ENCODE peak calls at places on chromosome 11, in ten cellular contexts. One of them, this sample, is unnamed.

GRCh38 chr11:110022548-110022947 is 70.6 kb upstream of the ZC3H12C start:
- DNase-seq in MCF 10A: peak
- DNase-seq in breast epithelium: no peak
- DNase-seq in psoas muscle: no peak
- DNase-seq in adrenal gland: no peak
- DNase-seq in mucosa of descending colon: no peak
- DNase-seq in spleen: no peak
- DNase-seq in H1: no peak
- DNase-seq in AG09309: peak
- DNase-seq in left ventricle myocardium inferior: no peak
- DNase-seq in this sample: no peak

GRCh38 chr11:34250732-34251639 is 106.8 kb downstream of the ABTB2 start:
- DNase-seq in H1: no peak
- DNase-seq in left ventricle myocardium inferior: peak
- DNase-seq in spleen: peak
- DNase-seq in breast epithelium: no peak
- DNase-seq in mucosa of descending colon: peak
- DNase-seq in AG09309: no peak
- DNase-seq in MCF 10A: peak
- DNase-seq in adrenal gland: no peak
- DNase-seq in psoas muscle: peak
- DNase-seq in this sample: peak

GRCh38 chr11:122215244-122215992 is 99.4 kb upstream of the BLID start:
- DNase-seq in MCF 10A: peak
- DNase-seq in mucosa of descending colon: peak
- DNase-seq in psoas muscle: peak
- DNase-seq in adrenal gland: peak
- DNase-seq in spleen: peak
- DNase-seq in H1: peak
- DNase-seq in breast epithelium: no peak
- DNase-seq in AG09309: peak
- DNase-seq in left ventricle myocardium inferior: peak
- DNase-seq in this sample: peak

GRCh38 chr11:37371346-37371970 is 773.4 kb upstream of the RAG2 start:
- DNase-seq in left ventricle myocardium inferior: no peak
- DNase-seq in H1: no peak
- DNase-seq in AG09309: no peak
- DNase-seq in psoas muscle: no peak
- DNase-seq in spleen: no peak
- DNase-seq in breast epithelium: no peak
- DNase-seq in adrenal gland: no peak
- DNase-seq in MCF 10A: peak
- DNase-seq in mucosa of descending colon: no peak
- DNase-seq in this sample: no peak

GRCh38 chr11:36363361-36364272 is 67.5 kb downstream of the PRR5L start:
- DNase-seq in breast epithelium: no peak
- DNase-seq in spleen: no peak
- DNase-seq in psoas muscle: no peak
- DNase-seq in mucosa of descending colon: no peak
- DNase-seq in adrenal gland: no peak
- DNase-seq in AG09309: no peak
- DNase-seq in left ventricle myocardium inferior: no peak
- DNase-seq in MCF 10A: no peak
- DNase-seq in H1: peak
- DNase-seq in this sample: no peak

GRCh38 chr11:70538641-70539359 is 140.5 kb downstream of the CTTN start:
- DNase-seq in mucosa of descending colon: peak
- DNase-seq in spleen: peak
- DNase-seq in AG09309: no peak
- DNase-seq in breast epithelium: no peak
- DNase-seq in MCF 10A: no peak
- DNase-seq in left ventricle myocardium inferior: no peak
- DNase-seq in H1: no peak
- DNase-seq in adrenal gland: no peak
- DNase-seq in psoas muscle: peak
- DNase-seq in this sample: no peak

GRCh38 chr11:8459711-8460399 is 134.2 kb downstream of the STK33 start:
- DNase-seq in MCF 10A: no peak
- DNase-seq in psoas muscle: no peak
- DNase-seq in H1: no peak
- DNase-seq in AG09309: no peak
- DNase-seq in mucosa of descending colon: no peak
- DNase-seq in adrenal gland: no peak
- DNase-seq in spleen: no peak
- DNase-seq in breast epithelium: no peak
- DNase-seq in left ventricle myocardium inferior: no peak
- DNase-seq in this sample: no peak

GRCh38 chr11:100578966-100579365 is 108.1 kb upstream of the ARHGAP42 start:
- DNase-seq in adrenal gland: peak
- DNase-seq in mucosa of descending colon: no peak
- DNase-seq in breast epithelium: no peak
- DNase-seq in AG09309: no peak
- DNase-seq in left ventricle myocardium inferior: no peak
- DNase-seq in spleen: no peak
- DNase-seq in MCF 10A: peak
- DNase-seq in psoas muscle: no peak
- DNase-seq in H1: no peak
- DNase-seq in this sample: no peak

GRCh38 chr11:64856382-64857227 is 12.2 kb upstream of the CDC42BPG start:
- DNase-seq in left ventricle myocardium inferior: no peak
- DNase-seq in mucosa of descending colon: peak
- DNase-seq in spleen: no peak
- DNase-seq in MCF 10A: peak
- DNase-seq in breast epithelium: peak
- DNase-seq in H1: no peak
- DNase-seq in psoas muscle: peak
- DNase-seq in AG09309: no peak
- DNase-seq in adrenal gland: peak
- DNase-seq in this sample: peak

GRCh38 chr11:34149786-34150185 is 44.4 kb downstream of the NAT10 start:
- DNase-seq in AG09309: no peak
- DNase-seq in adrenal gland: no peak
- DNase-seq in breast epithelium: no peak
- DNase-seq in psoas muscle: peak
- DNase-seq in mucosa of descending colon: no peak
- DNase-seq in left ventricle myocardium inferior: no peak
- DNase-seq in spleen: no peak
- DNase-seq in H1: peak
- DNase-seq in MCF 10A: no peak
- DNase-seq in this sample: no peak

GRCh38 chr11:70541176-70541575 is 142.8 kb downstream of the CTTN start:
- DNase-seq in H1: no peak
- DNase-seq in breast epithelium: no peak
- DNase-seq in spleen: peak
- DNase-seq in left ventricle myocardium inferior: no peak
- DNase-seq in MCF 10A: no peak
- DNase-seq in mucosa of descending colon: peak
- DNase-seq in psoas muscle: no peak
- DNase-seq in AG09309: no peak
- DNase-seq in adrenal gland: no peak
- DNase-seq in this sample: no peak

GRCh38 chr11:31786996-31787685 is 24.0 kb downstream of the PAX6 start:
- DNase-seq in H1: no peak
- DNase-seq in mucosa of descending colon: no peak
- DNase-seq in breast epithelium: no peak
- DNase-seq in left ventricle myocardium inferior: no peak
- DNase-seq in spleen: no peak
- DNase-seq in AG09309: no peak
- DNase-seq in adrenal gland: no peak
- DNase-seq in MCF 10A: no peak
- DNase-seq in psoas muscle: no peak
- DNase-seq in this sample: no peak

GRCh38 chr11:5280582-5281102 is 10.9 kb upstream of the HBE1 start:
- DNase-seq in AG09309: peak
- DNase-seq in adrenal gland: peak
- DNase-seq in left ventricle myocardium inferior: peak
- DNase-seq in breast epithelium: no peak
- DNase-seq in spleen: no peak
- DNase-seq in psoas muscle: peak
- DNase-seq in H1: no peak
- DNase-seq in MCF 10A: peak
- DNase-seq in mucosa of descending colon: no peak
- DNase-seq in this sample: peak

GRCh38 chr11:128589998-128590397 is 2.6 kb upstream of the ETS1 start:
- DNase-seq in mucosa of descending colon: no peak
- DNase-seq in MCF 10A: no peak
- DNase-seq in breast epithelium: no peak
- DNase-seq in adrenal gland: no peak
- DNase-seq in left ventricle myocardium inferior: no peak
- DNase-seq in H1: no peak
- DNase-seq in AG09309: no peak
- DNase-seq in psoas muscle: no peak
- DNase-seq in spleen: no peak
- DNase-seq in this sample: no peak

DNA sequence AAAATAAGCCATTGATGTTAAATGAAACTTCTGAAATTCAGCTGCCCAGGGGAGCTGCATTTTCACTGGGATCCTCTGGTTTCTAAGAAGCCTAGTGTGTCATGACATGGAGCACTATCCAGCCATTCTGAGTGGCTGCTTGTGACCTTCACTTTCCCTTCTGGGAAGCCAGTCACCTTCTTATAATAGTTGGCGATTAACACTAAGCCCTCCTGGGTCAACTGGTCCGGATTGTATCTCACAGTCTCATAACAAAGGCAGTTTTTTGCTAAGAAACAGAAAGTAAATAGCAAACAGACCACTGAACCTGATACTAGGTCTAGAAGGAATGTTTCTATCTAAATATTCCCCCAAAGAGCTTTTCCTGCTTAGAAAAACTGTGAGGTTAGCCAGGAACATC is 7.9 kb downstream of the CSRP3 start:
- DNase-seq in adrenal gland: no peak
- DNase-seq in MCF 10A: no peak
- DNase-seq in AG09309: no peak
- DNase-seq in mucosa of descending colon: no peak
- DNase-seq in spleen: no peak
- DNase-seq in breast epithelium: no peak
- DNase-seq in psoas muscle: no peak
- DNase-seq in H1: no peak
- DNase-seq in left ventricle myocardium inferior: no peak
- DNase-seq in this sample: no peak
- TF ChIP-seq CTCF in adrenal gland: no peak
- TF ChIP-seq CTCF in MCF 10A: no peak
- TF ChIP-seq CTCF in AG09309: no peak
- TF ChIP-seq CTCF in mucosa of descending colon: no peak
- TF ChIP-seq CTCF in spleen: no peak
- TF ChIP-seq CTCF in breast epithelium: no peak
- TF ChIP-seq CTCF in psoas muscle: no peak
- TF ChIP-seq CTCF in H1: no peak
- TF ChIP-seq CTCF in left ventricle myocardium inferior: no peak
- TF ChIP-seq CTCF in this sample: no peak

GRCh38 chr11:130211781-130212401 is 52.3 kb downstream of the ST14 start:
- DNase-seq in left ventricle myocardium inferior: no peak
- DNase-seq in H1: peak
- DNase-seq in breast epithelium: peak
- DNase-seq in AG09309: no peak
- DNase-seq in MCF 10A: no peak
- DNase-seq in mucosa of descending colon: no peak
- DNase-seq in spleen: peak
- DNase-seq in adrenal gland: peak
- DNase-seq in psoas muscle: no peak
- DNase-seq in this sample: no peak
- TF ChIP-seq CTCF in left ventricle myocardium inferior: no peak
- TF ChIP-seq CTCF in H1: no peak
- TF ChIP-seq CTCF in breast epithelium: no peak
- TF ChIP-seq CTCF in AG09309: no peak
- TF ChIP-seq CTCF in MCF 10A: no peak
- TF ChIP-seq CTCF in mucosa of descending colon: no peak
- TF ChIP-seq CTCF in spleen: no peak
- TF ChIP-seq CTCF in adrenal gland: no peak
- TF ChIP-seq CTCF in psoas muscle: no peak
- TF ChIP-seq CTCF in this sample: no peak

DNA sequence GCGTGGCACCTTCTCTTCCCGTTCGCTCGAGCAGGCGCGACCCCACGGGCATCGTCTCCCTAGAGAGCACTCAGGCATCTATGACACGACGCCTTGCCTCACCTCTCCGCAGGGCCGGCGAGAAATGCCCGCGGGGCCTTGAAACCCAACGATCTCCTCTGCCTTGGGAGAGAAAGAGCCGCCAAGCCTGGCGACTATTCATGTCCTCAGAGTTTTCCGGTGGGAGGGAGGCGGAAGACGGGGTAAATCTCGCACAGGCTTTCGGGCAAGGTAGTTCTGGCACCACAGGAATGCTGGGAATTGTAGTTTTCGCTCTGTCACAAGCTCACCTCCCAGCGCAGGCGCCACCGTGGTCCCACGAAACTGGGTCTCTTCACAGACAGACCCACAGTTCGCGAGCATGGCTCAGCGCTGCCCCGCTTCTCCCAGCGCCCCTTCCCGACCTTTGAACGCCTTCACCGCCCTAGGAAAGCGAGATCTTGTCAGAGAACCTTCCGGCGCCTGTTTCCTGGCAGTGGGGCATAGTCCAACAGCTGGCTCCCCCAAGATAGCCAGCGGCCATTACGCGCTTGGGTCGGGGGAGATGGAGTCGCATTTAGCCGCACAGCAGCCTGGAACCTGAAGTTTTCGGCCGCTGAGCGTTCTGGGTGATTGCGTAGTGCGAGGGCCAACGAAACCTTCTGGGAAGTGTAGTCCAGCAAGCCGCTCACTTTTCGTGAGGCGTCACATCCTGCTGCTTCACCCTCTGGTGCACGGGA is at the start of gene CCDC90B:
- DNase-seq in spleen: peak
- DNase-seq in psoas muscle: peak
- DNase-seq in left ventricle myocardium inferior: peak
- DNase-seq in breast epithelium: peak
- DNase-seq in mucosa of descending colon: peak
- DNase-seq in AG09309: peak
- DNase-seq in adrenal gland: peak
- DNase-seq in H1: peak
- DNase-seq in MCF 10A: peak
- DNase-seq in this sample: peak
- TF ChIP-seq CTCF in spleen: no peak
- TF ChIP-seq CTCF in psoas muscle: no peak
- TF ChIP-seq CTCF in left ventricle myocardium inferior: no peak
- TF ChIP-seq CTCF in breast epithelium: no peak
- TF ChIP-seq CTCF in mucosa of descending colon: no peak
- TF ChIP-seq CTCF in AG09309: peak
- TF ChIP-seq CTCF in adrenal gland: no peak
- TF ChIP-seq CTCF in H1: peak
- TF ChIP-seq CTCF in MCF 10A: peak
- TF ChIP-seq CTCF in this sample: no peak

DNA sequence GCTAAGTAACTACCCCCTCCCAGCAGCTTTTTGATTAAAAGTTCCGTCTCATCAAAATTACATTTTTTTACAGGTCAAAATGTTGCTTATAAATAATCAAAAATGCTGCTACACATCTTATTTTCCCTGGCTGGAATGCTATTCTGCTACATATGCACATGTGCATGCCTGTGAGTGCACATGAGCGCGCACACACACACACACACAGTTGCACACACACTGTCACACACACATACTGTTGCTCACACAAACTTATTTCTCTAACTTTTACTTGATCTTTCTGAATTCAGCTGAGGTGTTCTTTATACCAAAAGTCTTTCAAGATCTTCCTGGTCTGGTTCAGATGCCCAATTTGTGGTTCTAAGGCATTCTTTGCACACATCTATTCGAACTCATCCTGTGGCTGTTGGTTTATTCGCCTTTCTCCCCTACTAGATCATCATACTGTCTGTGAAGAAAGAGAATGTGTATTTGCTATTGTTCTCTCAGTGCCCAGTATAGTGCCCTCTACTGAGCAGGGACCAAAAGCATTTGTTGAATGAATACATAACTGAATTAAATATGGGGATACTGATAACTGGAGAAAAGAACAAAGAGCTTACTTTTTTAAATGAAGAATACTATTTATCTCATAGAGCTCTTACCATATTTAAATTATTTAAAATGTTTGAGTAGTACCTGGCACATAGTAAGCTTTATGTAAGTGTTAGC is 68.1 kb upstream of the CCDC179 start:
- DNase-seq in spleen: no peak
- DNase-seq in adrenal gland: no peak
- DNase-seq in H1: no peak
- DNase-seq in left ventricle myocardium inferior: no peak
- DNase-seq in psoas muscle: no peak
- DNase-seq in AG09309: no peak
- DNase-seq in MCF 10A: peak
- DNase-seq in breast epithelium: no peak
- DNase-seq in mucosa of descending colon: no peak
- DNase-seq in this sample: no peak
- TF ChIP-seq CTCF in spleen: no peak
- TF ChIP-seq CTCF in adrenal gland: no peak
- TF ChIP-seq CTCF in H1: no peak
- TF ChIP-seq CTCF in left ventricle myocardium inferior: no peak
- TF ChIP-seq CTCF in psoas muscle: no peak
- TF ChIP-seq CTCF in AG09309: no peak
- TF ChIP-seq CTCF in MCF 10A: no peak
- TF ChIP-seq CTCF in breast epithelium: no peak
- TF ChIP-seq CTCF in mucosa of descending colon: no peak
- TF ChIP-seq CTCF in this sample: no peak

This sample was measured in CD14-positive monocyte.